ENCODE peak calls at places on chromosomes 1 and 21, in five cellular contexts. F is fibroblast of lung; O is brain pericyte; K is activated naive CD4-positive, alpha-beta T cell treated with anti-CD3 and anti-CD28 coated beads, Interleukin-2, amount 10 ng/mL, durations not matched to agents 7 days and 5 days; Y is CD4-positive, alpha-beta T cell. H is an unnamed sample.

GRCh38 chr1:85494957-85495266 is 30.0 kb upstream of the DDAH1 start:
- DNase-seq in O (no peak), Y (no peak), F (peak), K (no peak), H (no peak)

GRCh38 chr1:202615501-202616354 is 94.5 kb downstream of the SYT2 start:
- DNase-seq in Y (no peak), O (no peak), F (peak), K (no peak), H (no peak)

GRCh38 chr1:45216200-45216541 is 9.8 kb upstream of the ZSWIM5 start:
- DNase-seq in K (no peak), O (no peak), Y (no peak), F (no peak), H (no peak)

GRCh38 chr1:222168621-222169020 is 379.3 kb downstream of the HHIPL2 start:
- DNase-seq in O (no peak), Y (no peak), F (peak), K (no peak), H (no peak)

GRCh38 chr1:36532810-36533401 is 50.2 kb upstream of the CSF3R start:
- DNase-seq in K (no peak), Y (no peak), O (no peak), F (no peak), H (no peak)

GRCh38 chr1:17212487-17213121 is 7.7 kb downstream of the PADI1 start:
- DNase-seq in F (peak), O (peak), Y (peak), K (peak), H (peak)

GRCh38 chr1:168879906-168880734 is 151.1 kb upstream of the DPT start:
- DNase-seq in Y (no peak), F (no peak), O (no peak), K (no peak), H (no peak)

GRCh38 chr1:36729716-36730510 is 247.2 kb upstream of the CSF3R start:
- DNase-seq in K (no peak), Y (no peak), F (no peak), O (no peak), H (no peak)

GRCh38 chr21:33112151-33112550 is 42.2 kb downstream of the OLIG1 start:
- DNase-seq in F (no peak), Y (no peak), O (no peak), K (no peak), H (no peak)

GRCh38 chr1:212432706-212433576 is at the start of gene NENF:
- DNase-seq in F (peak), Y (peak), K (peak), O (no peak), H (peak)

GRCh38 chr1:2821970-2822620 is 20.6 kb upstream of the TTC34 start:
- DNase-seq in Y (peak), F (no peak), O (no peak), K (peak), H (peak)

GRCh38 chr1:2459757-2460156 is 16.3 kb upstream of the PLCH2 start:
- DNase-seq in O (no peak), Y (no peak), K (no peak), F (peak), H (no peak)

GRCh38 chr1:17575786-17576584 is 36.5 kb downstream of the ARHGEF10L start:
- DNase-seq in Y (no peak), K (no peak), O (no peak), F (no peak), H (no peak)

GRCh38 chr1:110281363-110282290 is 57.5 kb upstream of the RBM15 start:
- DNase-seq in Y (no peak), F (no peak), O (no peak), K (no peak), H (no peak)

GRCh38 chr1:38579056-38579455 is 280.5 kb downstream of the RRAGC start:
- DNase-seq in O (no peak), Y (no peak), K (no peak), F (no peak), H (no peak)

GRCh38 chr1:183331095-183331742 is 87.0 kb downstream of the NMNAT2 start:
- DNase-seq in K (no peak), O (no peak), F (peak), Y (no peak), H (no peak)

GRCh38 chr1:62271932-62272728 is 47.1 kb downstream of the KANK4 start:
- DNase-seq in F (no peak), K (peak), O (no peak), Y (peak), H (peak)

GRCh38 chr1:177170756-177171535 is at the start of gene BRINP2:
- DNase-seq in O (no peak), F (peak), Y (no peak), K (no peak), H (no peak)

GRCh38 chr1:175572932-175573871 is 170.2 kb downstream of the TNR start:
- DNase-seq in K (no peak), F (no peak), O (no peak), Y (no peak), H (no peak)

GRCh38 chr1:40692429-40692905 is 963 bp downstream of the NFYC start:
- DNase-seq in K (no peak), Y (no peak), F (peak), O (no peak), H (no peak)

GRCh38 chr1:25031966-25032667 is 102.0 kb upstream of the RUNX3 start:
- DNase-seq in F (peak), O (no peak), K (peak), Y (peak), H (peak)

GRCh38 chr1:7410156-7410555 is 360.9 kb upstream of the VAMP3 start:
- DNase-seq in O (no peak), K (no peak), F (no peak), Y (no peak), H (no peak)

GRCh38 chr1:51843948-51844347 is 34.6 kb downstream of the NRDC start:
- DNase-seq in Y (no peak), O (no peak), F (no peak), K (no peak), H (no peak)

GRCh38 chr21:32276671-32277070 is 2.2 kb downstream of the MIS18A start:
- DNase-seq in O (no peak), F (no peak), Y (no peak), K (no peak), H (no peak)

GRCh38 chr1:211613108-211613947 is 34.4 kb upstream of the SLC30A1 start:
- DNase-seq in O (peak), Y (no peak), K (no peak), F (peak), H (no peak)

GRCh38 chr1:205237526-205238484 is 10.1 kb downstream of the TMCC2 start:
- DNase-seq in F (no peak), K (no peak), Y (no peak), O (no peak), H (peak)

GRCh38 chr1:99644302-99645004 is 1.5 kb upstream of the PALMD start:
- DNase-seq in Y (no peak), O (no peak), F (no peak), K (no peak), H (no peak)

GRCh38 chr1:246210751-246211150 is 296.3 kb downstream of the SMYD3 start:
- DNase-seq in O (no peak), F (no peak), Y (no peak), K (no peak), H (no peak)

GRCh38 chr1:46008585-46008984 is 123.8 kb downstream of the PIK3R3 start:
- DNase-seq in F (no peak), O (no peak), Y (no peak), K (no peak), H (no peak)